ENCODE peak calls at places on chromosomes 1 and 21, in eight cellular contexts. One of them, this sample, is unnamed.

GRCh38 chr1:93969371-93969770 is 60.1 kb upstream of the GCLM start:
- DNase-seq in choroid plexus epithelial cell: no peak
- DNase-seq in PC-9: no peak
- DNase-seq in IMR-90: peak
- DNase-seq in ovary: no peak
- DNase-seq in HFF-Myc: no peak
- DNase-seq in brain microvascular endothelial cell: no peak
- DNase-seq in SJSA1: no peak
- DNase-seq in this sample: no peak

GRCh38 chr1:23791434-23792047 is 596 bp downstream of the LYPLA2 start:
- DNase-seq in brain microvascular endothelial cell: no peak
- DNase-seq in choroid plexus epithelial cell: no peak
- DNase-seq in IMR-90: no peak
- DNase-seq in SJSA1: no peak
- DNase-seq in PC-9: peak
- DNase-seq in ovary: peak
- DNase-seq in HFF-Myc: no peak
- DNase-seq in this sample: no peak

GRCh38 chr1:209618756-209619420 is 33.3 kb downstream of the LAMB3 start:
- DNase-seq in SJSA1: no peak
- DNase-seq in choroid plexus epithelial cell: no peak
- DNase-seq in HFF-Myc: no peak
- DNase-seq in brain microvascular endothelial cell: no peak
- DNase-seq in PC-9: no peak
- DNase-seq in ovary: no peak
- DNase-seq in IMR-90: no peak
- DNase-seq in this sample: peak

GRCh38 chr1:94888201-94888600 is 38.7 kb downstream of the CNN3 start:
- DNase-seq in ovary: no peak
- DNase-seq in choroid plexus epithelial cell: no peak
- DNase-seq in IMR-90: no peak
- DNase-seq in brain microvascular endothelial cell: no peak
- DNase-seq in HFF-Myc: no peak
- DNase-seq in PC-9: no peak
- DNase-seq in SJSA1: no peak
- DNase-seq in this sample: no peak

GRCh38 chr1:94924967-94925366 is 1.9 kb downstream of the CNN3 start:
- DNase-seq in brain microvascular endothelial cell: no peak
- DNase-seq in ovary: no peak
- DNase-seq in SJSA1: no peak
- DNase-seq in IMR-90: peak
- DNase-seq in PC-9: no peak
- DNase-seq in HFF-Myc: no peak
- DNase-seq in choroid plexus epithelial cell: no peak
- DNase-seq in this sample: no peak

GRCh38 chr1:23282967-23283366 is 61.1 kb downstream of the HNRNPR start:
- DNase-seq in PC-9: no peak
- DNase-seq in brain microvascular endothelial cell: no peak
- DNase-seq in choroid plexus epithelial cell: peak
- DNase-seq in SJSA1: no peak
- DNase-seq in IMR-90: peak
- DNase-seq in HFF-Myc: peak
- DNase-seq in ovary: no peak
- DNase-seq in this sample: peak

GRCh38 chr1:9101510-9102146 is 27.3 kb downstream of the GPR157 start:
- DNase-seq in SJSA1: no peak
- DNase-seq in brain microvascular endothelial cell: peak
- DNase-seq in PC-9: peak
- DNase-seq in HFF-Myc: no peak
- DNase-seq in ovary: peak
- DNase-seq in choroid plexus epithelial cell: peak
- DNase-seq in IMR-90: peak
- DNase-seq in this sample: no peak

GRCh38 chr1:89812992-89813391 is 7.8 kb upstream of the LRRC8D start:
- DNase-seq in IMR-90: peak
- DNase-seq in ovary: no peak
- DNase-seq in choroid plexus epithelial cell: peak
- DNase-seq in SJSA1: no peak
- DNase-seq in brain microvascular endothelial cell: no peak
- DNase-seq in HFF-Myc: no peak
- DNase-seq in PC-9: no peak
- DNase-seq in this sample: no peak

GRCh38 chr1:162314226-162314625 is 62.4 kb downstream of the SPATA46 start:
- DNase-seq in SJSA1: no peak
- DNase-seq in HFF-Myc: no peak
- DNase-seq in brain microvascular endothelial cell: no peak
- DNase-seq in choroid plexus epithelial cell: no peak
- DNase-seq in PC-9: no peak
- DNase-seq in ovary: no peak
- DNase-seq in IMR-90: no peak
- DNase-seq in this sample: no peak

GRCh38 chr1:203682401-203683383 is 56.1 kb downstream of the ATP2B4 start:
- DNase-seq in ovary: no peak
- DNase-seq in PC-9: no peak
- DNase-seq in brain microvascular endothelial cell: no peak
- DNase-seq in IMR-90: peak
- DNase-seq in choroid plexus epithelial cell: no peak
- DNase-seq in HFF-Myc: no peak
- DNase-seq in SJSA1: no peak
- DNase-seq in this sample: no peak

GRCh38 chr1:30968220-30968971 is 59.8 kb upstream of the SDC3 start:
- DNase-seq in PC-9: no peak
- DNase-seq in brain microvascular endothelial cell: no peak
- DNase-seq in IMR-90: no peak
- DNase-seq in HFF-Myc: no peak
- DNase-seq in choroid plexus epithelial cell: no peak
- DNase-seq in SJSA1: no peak
- DNase-seq in ovary: no peak
- DNase-seq in this sample: no peak

GRCh38 chr1:182633657-182634281 is 29.6 kb upstream of the RGS16 start:
- DNase-seq in choroid plexus epithelial cell: no peak
- DNase-seq in HFF-Myc: no peak
- DNase-seq in ovary: no peak
- DNase-seq in PC-9: no peak
- DNase-seq in IMR-90: no peak
- DNase-seq in brain microvascular endothelial cell: no peak
- DNase-seq in SJSA1: peak
- DNase-seq in this sample: no peak

GRCh38 chr1:215056584-215056983 is 26.0 kb upstream of the KCNK2 start:
- DNase-seq in ovary: no peak
- DNase-seq in PC-9: no peak
- DNase-seq in brain microvascular endothelial cell: peak
- DNase-seq in HFF-Myc: no peak
- DNase-seq in IMR-90: peak
- DNase-seq in choroid plexus epithelial cell: peak
- DNase-seq in SJSA1: no peak
- DNase-seq in this sample: no peak

GRCh38 chr1:4944911-4945310 is 290.5 kb downstream of the AJAP1 start:
- DNase-seq in IMR-90: no peak
- DNase-seq in ovary: no peak
- DNase-seq in choroid plexus epithelial cell: no peak
- DNase-seq in SJSA1: no peak
- DNase-seq in PC-9: no peak
- DNase-seq in brain microvascular endothelial cell: no peak
- DNase-seq in HFF-Myc: no peak
- DNase-seq in this sample: no peak

GRCh38 chr21:19049567-19049966 is 646.0 kb upstream of the TMPRSS15 start:
- DNase-seq in ovary: no peak
- DNase-seq in brain microvascular endothelial cell: no peak
- DNase-seq in SJSA1: no peak
- DNase-seq in IMR-90: no peak
- DNase-seq in PC-9: no peak
- DNase-seq in HFF-Myc: no peak
- DNase-seq in choroid plexus epithelial cell: no peak
- DNase-seq in this sample: no peak

GRCh38 chr21:21247441-21247840 is 249.2 kb downstream of the NCAM2 start:
- DNase-seq in ovary: no peak
- DNase-seq in choroid plexus epithelial cell: peak
- DNase-seq in SJSA1: no peak
- DNase-seq in PC-9: no peak
- DNase-seq in IMR-90: peak
- DNase-seq in HFF-Myc: no peak
- DNase-seq in brain microvascular endothelial cell: no peak
- DNase-seq in this sample: no peak

GRCh38 chr1:164602142-164602429 is 43.1 kb downstream of the PBX1 start:
- DNase-seq in PC-9: peak
- DNase-seq in HFF-Myc: no peak
- DNase-seq in IMR-90: no peak
- DNase-seq in choroid plexus epithelial cell: no peak
- DNase-seq in SJSA1: no peak
- DNase-seq in brain microvascular endothelial cell: no peak
- DNase-seq in ovary: peak
- DNase-seq in this sample: no peak

GRCh38 chr21:44614161-44614631 is 2.3 kb downstream of the KRTAP10-8 start:
- DNase-seq in ovary: no peak
- DNase-seq in PC-9: no peak
- DNase-seq in IMR-90: no peak
- DNase-seq in HFF-Myc: no peak
- DNase-seq in SJSA1: no peak
- DNase-seq in choroid plexus epithelial cell: no peak
- DNase-seq in brain microvascular endothelial cell: no peak
- DNase-seq in this sample: no peak

GRCh38 chr21:16418211-16418610 is 688.4 kb downstream of the USP25 start:
- DNase-seq in HFF-Myc: no peak
- DNase-seq in choroid plexus epithelial cell: peak
- DNase-seq in PC-9: no peak
- DNase-seq in SJSA1: no peak
- DNase-seq in brain microvascular endothelial cell: no peak
- DNase-seq in IMR-90: no peak
- DNase-seq in ovary: no peak
- DNase-seq in this sample: no peak
- H3K4me3 ChIP-seq in HFF-Myc: no peak
- H3K4me3 ChIP-seq in choroid plexus epithelial cell: no peak
- H3K4me3 ChIP-seq in PC-9: no peak
- H3K4me3 ChIP-seq in SJSA1: no peak
- H3K4me3 ChIP-seq in brain microvascular endothelial cell: no peak
- H3K4me3 ChIP-seq in IMR-90: no peak
- H3K4me3 ChIP-seq in ovary: peak
- H3K4me3 ChIP-seq in this sample: no peak

DNA sequence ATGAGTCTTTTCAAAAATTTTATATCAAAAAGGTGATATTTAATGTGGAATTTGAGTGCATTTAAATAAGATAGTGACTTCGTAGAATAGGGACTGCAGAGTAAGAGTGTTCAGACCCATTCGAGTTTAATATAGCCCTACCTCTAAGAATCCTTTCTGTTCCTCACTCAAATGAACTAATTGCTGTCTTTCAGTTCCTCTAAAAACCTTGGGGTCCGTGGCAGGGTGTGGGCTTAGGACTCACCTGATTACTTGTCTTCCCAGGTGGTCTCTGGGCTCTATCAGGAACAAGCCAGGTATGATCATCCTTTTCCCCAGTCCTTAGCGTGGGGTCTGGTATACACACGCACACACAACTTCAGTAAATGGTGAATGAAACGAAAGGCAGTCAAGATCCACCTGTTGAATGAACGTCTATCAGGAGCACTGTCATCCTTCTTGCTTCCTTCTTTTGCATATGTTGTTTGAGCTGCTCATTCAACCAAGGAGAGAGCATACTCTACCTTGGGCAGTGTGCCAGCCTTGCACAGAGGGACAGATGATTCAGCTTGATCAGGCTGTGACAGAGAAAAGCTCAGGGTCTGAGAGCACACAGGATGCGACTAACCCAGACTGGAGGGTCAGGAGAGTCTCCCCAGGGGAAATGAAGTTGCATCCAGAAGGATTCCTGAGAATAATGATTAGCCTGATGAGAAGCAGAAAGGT is 1.2 kb upstream of the RNF11 start:
- DNase-seq in IMR-90: peak
- DNase-seq in ovary: peak
- DNase-seq in PC-9: peak
- DNase-seq in choroid plexus epithelial cell: peak
- DNase-seq in brain microvascular endothelial cell: peak
- DNase-seq in HFF-Myc: no peak
- DNase-seq in SJSA1: peak
- DNase-seq in this sample: no peak
- H3K4me3 ChIP-seq in IMR-90: no peak
- H3K4me3 ChIP-seq in ovary: no peak
- H3K4me3 ChIP-seq in PC-9: peak
- H3K4me3 ChIP-seq in choroid plexus epithelial cell: no peak
- H3K4me3 ChIP-seq in brain microvascular endothelial cell: no peak
- H3K4me3 ChIP-seq in HFF-Myc: no peak
- H3K4me3 ChIP-seq in SJSA1: no peak
- H3K4me3 ChIP-seq in this sample: no peak

GRCh38 chr21:38733973-38734546 is 71.7 kb upstream of the ETS2 start:
- DNase-seq in SJSA1: peak
- DNase-seq in PC-9: peak
- DNase-seq in HFF-Myc: peak
- DNase-seq in brain microvascular endothelial cell: peak
- DNase-seq in ovary: peak
- DNase-seq in choroid plexus epithelial cell: peak
- DNase-seq in IMR-90: peak
- DNase-seq in this sample: peak
- H3K4me3 ChIP-seq in SJSA1: peak
- H3K4me3 ChIP-seq in PC-9: no peak
- H3K4me3 ChIP-seq in HFF-Myc: no peak
- H3K4me3 ChIP-seq in brain microvascular endothelial cell: peak
- H3K4me3 ChIP-seq in ovary: peak
- H3K4me3 ChIP-seq in choroid plexus epithelial cell: peak
- H3K4me3 ChIP-seq in IMR-90: peak
- H3K4me3 ChIP-seq in this sample: peak

GRCh38 chr1:156439771-156440183 is 60.8 kb downstream of the MEF2D start:
- DNase-seq in HFF-Myc: no peak
- DNase-seq in brain microvascular endothelial cell: no peak
- DNase-seq in PC-9: no peak
- DNase-seq in choroid plexus epithelial cell: no peak
- DNase-seq in ovary: no peak
- DNase-seq in IMR-90: no peak
- DNase-seq in SJSA1: no peak
- DNase-seq in this sample: no peak
- H3K4me3 ChIP-seq in HFF-Myc: no peak
- H3K4me3 ChIP-seq in brain microvascular endothelial cell: no peak
- H3K4me3 ChIP-seq in PC-9: no peak
- H3K4me3 ChIP-seq in choroid plexus epithelial cell: no peak
- H3K4me3 ChIP-seq in ovary: no peak
- H3K4me3 ChIP-seq in IMR-90: no peak
- H3K4me3 ChIP-seq in SJSA1: no peak
- H3K4me3 ChIP-seq in this sample: no peak

DNA sequence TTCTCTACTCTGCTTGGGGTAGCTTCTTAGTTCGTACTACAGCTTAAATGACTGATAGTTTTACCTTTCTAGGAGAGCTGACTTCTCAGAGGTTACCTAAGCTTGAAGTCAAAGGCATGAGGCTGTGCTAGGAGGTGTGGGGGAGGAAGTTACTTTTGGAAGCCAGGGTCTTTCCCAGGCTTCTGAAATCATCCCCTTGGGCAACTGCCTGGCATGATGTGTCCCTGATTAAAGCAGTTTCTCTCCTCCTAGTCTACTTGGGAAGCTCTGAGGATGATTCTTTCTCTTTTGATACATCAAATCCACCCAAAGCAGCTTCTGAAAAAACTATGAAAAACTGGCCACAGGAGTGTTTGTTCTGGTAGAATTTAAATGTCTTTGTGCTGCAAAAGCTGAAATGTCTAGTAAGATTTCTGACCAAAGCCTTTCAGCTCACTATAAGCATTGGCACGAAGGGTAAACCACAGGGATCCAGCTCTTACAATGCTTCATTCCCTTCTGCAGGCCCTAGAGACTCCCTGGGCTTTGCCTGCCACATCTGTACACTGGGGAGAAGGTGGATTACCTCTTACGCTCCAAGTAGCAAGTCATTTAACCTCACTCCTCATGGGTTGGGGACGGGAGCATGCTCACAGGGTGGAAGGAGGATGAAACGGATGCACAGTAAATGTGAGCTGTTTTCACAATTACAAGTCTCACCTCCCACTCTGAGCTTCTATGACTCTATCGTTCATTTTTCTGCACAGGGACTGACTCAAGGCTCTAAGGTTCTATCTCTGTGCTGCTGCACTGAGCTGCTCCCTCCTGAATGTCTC is 59.6 kb downstream of the RUNX1 start:
- DNase-seq in choroid plexus epithelial cell: peak
- DNase-seq in HFF-Myc: no peak
- DNase-seq in brain microvascular endothelial cell: no peak
- DNase-seq in IMR-90: no peak
- DNase-seq in SJSA1: no peak
- DNase-seq in ovary: no peak
- DNase-seq in PC-9: no peak
- DNase-seq in this sample: no peak
- H3K4me3 ChIP-seq in choroid plexus epithelial cell: no peak
- H3K4me3 ChIP-seq in HFF-Myc: no peak
- H3K4me3 ChIP-seq in brain microvascular endothelial cell: no peak
- H3K4me3 ChIP-seq in IMR-90: no peak
- H3K4me3 ChIP-seq in SJSA1: no peak
- H3K4me3 ChIP-seq in ovary: no peak
- H3K4me3 ChIP-seq in PC-9: no peak
- H3K4me3 ChIP-seq in this sample: no peak